ENCODE peak calls at places on chromosome 16, in eight cellular contexts. O, K, C, J, Z, P, D and U are unnamed samples.

GRCh38 chr16:88731699-88732098 is 25.4 kb downstream of the CTU2 start:
- DNase-seq in Z (no peak), P (no peak), J (no peak), C (no peak), D (no peak), K (no peak), O (no peak), U (no peak)

GRCh38 chr16:68343137-68343536 is 32.3 kb downstream of the PRMT7 start:
- DNase-seq in J (no peak), D (no peak), Z (no peak), P (no peak), C (no peak), O (no peak), K (no peak), U (no peak)

GRCh38 chr16:48158296-48158695 is 2.5 kb upstream of the ABCC12 start:
- DNase-seq in Z (no peak), K (no peak), D (peak), O (no peak), J (no peak), P (no peak), C (no peak), U (no peak)

GRCh38 chr16:86288716-86289294 is 221.5 kb upstream of the FOXF1 start:
- DNase-seq in P (no peak), O (no peak), D (no peak), Z (no peak), K (no peak), J (no peak), C (no peak), U (peak)

GRCh38 chr16:53692146-53692545 is 11.5 kb downstream of the RPGRIP1L start:
- DNase-seq in P (no peak), O (no peak), K (no peak), Z (no peak), D (no peak), J (no peak), C (no peak), U (no peak)

GRCh38 chr16:630024-630814 is 566 bp upstream of the WFIKKN1 start:
- DNase-seq in D (no peak), Z (peak), K (no peak), O (no peak), J (no peak), P (no peak), C (peak), U (no peak)

GRCh38 chr16:79757163-79757562 is 156.6 kb upstream of the MAF start:
- DNase-seq in C (no peak), O (no peak), P (no peak), K (no peak), Z (no peak), J (no peak), D (no peak), U (no peak)

GRCh38 chr16:69049146-69049545 is 56.3 kb upstream of the HAS3 start:
- DNase-seq in Z (no peak), D (no peak), O (no peak), J (no peak), C (no peak), K (no peak), P (no peak), U (no peak)

GRCh38 chr16:68311316-68311620 is 449 bp downstream of the PRMT7 start:
- DNase-seq in O (no peak), C (no peak), K (no peak), D (no peak), Z (no peak), J (no peak), P (no peak), U (no peak)

GRCh38 chr16:87581867-87582220 is 20.5 kb upstream of the JPH3 start:
- DNase-seq in P (peak), O (no peak), Z (no peak), J (peak), K (no peak), D (no peak), C (peak), U (no peak)

GRCh38 chr16:50509521-50510341 is 38.5 kb upstream of the NKD1 start:
- DNase-seq in Z (no peak), D (peak), P (peak), O (no peak), K (peak), C (no peak), J (no peak), U (no peak)

GRCh38 chr16:66928702-66929388 is 3.5 kb upstream of the RRAD start:
- DNase-seq in C (no peak), O (no peak), D (peak), K (no peak), P (peak), J (no peak), Z (no peak), U (no peak)

GRCh38 chr16:4370570-4371480 is 823 bp upstream of the VASN start:
- DNase-seq in Z (no peak), K (no peak), O (no peak), P (peak), D (no peak), C (peak), J (peak), U (no peak)

GRCh38 chr16:57131351-57131970 is 39.1 kb downstream of the CPNE2 start:
- DNase-seq in Z (no peak), D (no peak), K (no peak), P (no peak), O (peak), C (no peak), J (no peak), U (no peak)

GRCh38 chr16:74304164-74304834 is 7.7 kb downstream of the PSMD7 start:
- DNase-seq in O (no peak), D (no peak), P (no peak), J (no peak), C (no peak), Z (no peak), K (no peak), U (no peak)

GRCh38 chr16:31508706-31509523 is 724 bp upstream of the RUSF1 start:
- DNase-seq in J (no peak), P (no peak), Z (no peak), C (no peak), K (no peak), D (no peak), O (no peak), U (no peak)

GRCh38 chr16:55642611-55643010 is 13.2 kb upstream of the SLC6A2 start:
- DNase-seq in O (no peak), J (no peak), K (no peak), D (no peak), Z (no peak), C (no peak), P (no peak), U (no peak)

GRCh38 chr16:66525396-66526180 is 24.3 kb downstream of the TK2 start:
- DNase-seq in O (no peak), K (no peak), C (no peak), P (no peak), J (no peak), D (no peak), Z (no peak), U (peak)

GRCh38 chr16:50469744-50470301 is 78.4 kb upstream of the NKD1 start:
- DNase-seq in D (no peak), J (no peak), K (no peak), C (no peak), O (no peak), Z (no peak), P (no peak), U (no peak)